ENCODE peak calls at places on chromosomes 13 and 19, in eight cellular contexts. P is RCC 7860, N is MCF 10A, U is NCI-H1930, Y is astrocyte, W is Right ventricle myocardium superior, X is fibroblast of pulmonary artery, T is omental fat pad. E is an unnamed sample.

GRCh38 chr13:111521030-111521429 is 200.6 kb downstream of the TEX29 start:
- DNase-seq in P (no peak), U (no peak), T (no peak), N (no peak), W (no peak), X (no peak), Y (no peak), E (no peak)

GRCh38 chr19:1256646-1257474 is 8.5 kb downstream of the MIDN start:
- DNase-seq in U (no peak), W (no peak), Y (no peak), P (no peak), T (no peak), X (no peak), N (no peak), E (no peak)

GRCh38 chr13:107348931-107349330 is 781.0 kb upstream of the ARGLU1 start:
- DNase-seq in T (no peak), W (no peak), X (peak; percentile 66), Y (peak; percentile 11), N (peak; percentile 74), U (no peak), P (peak; percentile 59), E (peak; percentile 39)

GRCh38 chr13:23866420-23867026 is 22.7 kb downstream of the MIPEP start:
- DNase-seq in W (no peak), P (peak; percentile 23), T (no peak), Y (peak; percentile 8), N (no peak), X (no peak), U (no peak), E (peak; percentile 37)

GRCh38 chr13:67143544-67144115 is 86.5 kb downstream of the PCDH9 start:
- DNase-seq in P (no peak), W (no peak), Y (no peak), T (no peak), U (no peak), X (no peak), N (no peak), E (no peak)

GRCh38 chr13:112674412-112675383 is 15.1 kb upstream of the ATP11A start:
- DNase-seq in Y (no peak), U (no peak), X (no peak), W (no peak), P (no peak), N (no peak), T (no peak), E (no peak)

GRCh38 chr13:47066261-47066660 is 169.4 kb upstream of the HTR2A start:
- DNase-seq in W (no peak), P (no peak), N (no peak), X (peak; percentile 30), T (no peak), Y (peak; percentile 56), U (no peak), E (no peak)

GRCh38 chr19:47112664-47113445 is 721 bp downstream of the ZC3H4 start:
- DNase-seq in W (peak; percentile 99), N (peak; percentile 100), U (peak; percentile 99), P (peak; percentile 96), X (peak; percentile 99), Y (peak; percentile 96), T (peak; percentile 94), E (peak; percentile 99)

GRCh38 chr13:32955881-32956594 is 60.2 kb upstream of the KL start:
- DNase-seq in P (peak; percentile 89), U (no peak), Y (no peak), T (no peak), W (no peak), N (no peak), X (no peak), E (no peak)

GRCh38 chr19:12937243-12938053 is 961 bp upstream of the CALR start:
- DNase-seq in N (no peak), X (no peak), U (peak; percentile 9), T (no peak), P (peak; percentile 46), W (no peak), Y (no peak), E (peak; percentile 48)

GRCh38 chr19:48171584-48172170 is 1.2 kb downstream of the ZSWIM9 start:
- DNase-seq in X (no peak), W (no peak), U (no peak), T (no peak), Y (no peak), N (no peak), P (no peak), E (no peak)

GRCh38 chr19:35346193-35347052 is 1.3 kb upstream of the FFAR1 start:
- DNase-seq in U (no peak), T (peak; percentile 24), X (no peak), P (no peak), W (peak; percentile 43), Y (no peak), N (no peak), E (no peak)

GRCh38 chr13:36131931-36132297 is 732 bp upstream of the DCLK1 start:
- DNase-seq in P (no peak), Y (peak; percentile 50), W (peak; percentile 83), U (peak; percentile 45), N (no peak), X (peak; percentile 66), T (no peak), E (no peak)

GRCh38 chr13:45626731-45627374 is 11.3 kb upstream of the ERICH6B start:
- DNase-seq in N (no peak), P (no peak), W (no peak), T (no peak), U (no peak), Y (peak; percentile 12), X (no peak), E (peak; percentile 60)

GRCh38 chr13:111456452-111457230 is 136.2 kb downstream of the TEX29 start:
- DNase-seq in P (no peak), U (no peak), T (no peak), W (no peak), X (no peak), N (no peak), Y (no peak), E (no peak)

GRCh38 chr19:3276341-3276799 is 51.9 kb downstream of the CELF5 start:
- DNase-seq in Y (no peak), T (no peak), N (peak; percentile 73), U (peak; percentile 49), W (no peak), X (no peak), P (no peak), E (no peak)

GRCh38 chr19:18304496-18305312 is 18.2 kb downstream of the LSM4 start:
- DNase-seq in Y (peak; percentile 70), X (peak; percentile 78), T (no peak), N (no peak), U (no peak), W (peak; percentile 93), P (peak; percentile 77), E (peak; percentile 89)